ENCODE peak calls at places on chromosomes 11 and 22, in six cellular contexts. P is AG10803, C is astrocyte of the spinal cord, G is fibroblast of the aortic adventitia, X is hepatocyte, D is heart right ventricle. S is an unnamed sample.

GRCh38 chr11:13883042-13883441 is 79.5 kb upstream of the SPON1 start:
- DNase-seq in P (no peak), C (no peak), G (no peak), X (peak), D (no peak), S (no peak)

GRCh38 chr11:119315139-119316016 is 1.6 kb downstream of the MCAM start:
- DNase-seq in P (no peak), C (no peak), G (no peak), X (no peak), D (peak), S (no peak)

GRCh38 chr11:57751676-57752253 is at the start of gene BTBD18:
- DNase-seq in P (peak), C (peak), G (peak), X (peak), D (peak), S (peak)

GRCh38 chr22:36315325-36315724 is 62.4 kb downstream of the APOL1 start:
- DNase-seq in P (no peak), C (no peak), G (no peak), X (no peak), D (no peak), S (no peak)

GRCh38 chr11:76623171-76623883 is 47.2 kb downstream of the LRRC32 start:
- DNase-seq in P (peak), C (no peak), G (peak), X (no peak), D (no peak), S (peak)

GRCh38 chr22:46280063-46280817 is 12.4 kb downstream of the TTC38 start:
- DNase-seq in P (no peak), C (no peak), G (no peak), X (no peak), D (no peak), S (no peak)

GRCh38 chr22:22908495-22908861 is 20.9 kb downstream of the IGLL5 start:
- DNase-seq in P (no peak), C (no peak), G (no peak), X (no peak), D (no peak), S (no peak)

GRCh38 chr11:99037057-99037456 is 16.3 kb downstream of the CNTN5 start:
- DNase-seq in P (no peak), C (no peak), G (no peak), X (no peak), D (no peak), S (no peak)

GRCh38 chr22:18154821-18155390 is 4.9 kb downstream of the USP18 start:
- DNase-seq in P (no peak), C (no peak), G (no peak), X (no peak), D (no peak), S (no peak)

GRCh38 chr11:95776859-95777258 is 12.7 kb downstream of the FAM76B start:
- DNase-seq in P (no peak), C (no peak), G (no peak), X (no peak), D (no peak), S (no peak)

GRCh38 chr11:47558695-47559094 is 5.8 kb upstream of the CELF1 start:
- DNase-seq in P (no peak), C (no peak), G (no peak), X (no peak), D (no peak), S (no peak)

GRCh38 chr11:100562102-100562501 is 125.0 kb upstream of the ARHGAP42 start:
- DNase-seq in P (peak), C (peak), G (peak), X (no peak), D (peak), S (peak)

GRCh38 chr11:115042002-115042401 is 363.7 kb downstream of the NXPE2 start:
- DNase-seq in P (no peak), C (no peak), G (no peak), X (no peak), D (peak), S (no peak)

GRCh38 chr11:3220521-3221407 is 2.2 kb upstream of the MRGPRG start:
- DNase-seq in P (no peak), C (no peak), G (no peak), X (no peak), D (peak), S (no peak)

GRCh38 chr22:30829901-30830550 is 135.4 kb downstream of the OSBP2 start:
- DNase-seq in P (peak), C (peak), G (peak), X (no peak), D (no peak), S (peak)

GRCh38 chr11:130160460-130161090 is 993 bp downstream of the ST14 start:
- DNase-seq in P (no peak), C (no peak), G (no peak), X (no peak), D (no peak), S (no peak)

GRCh38 chr22:48278620-48279464 is 1516.4 kb downstream of the TBC1D22A start:
- DNase-seq in P (no peak), C (no peak), G (no peak), X (no peak), D (no peak), S (no peak)

GRCh38 chr11:102118937-102119336 is 8.7 kb downstream of the YAP1 start:
- DNase-seq in P (no peak), C (no peak), G (no peak), X (no peak), D (no peak), S (no peak)

GRCh38 chr22:21657361-21658118 is 8.3 kb upstream of the PPIL2 start:
- DNase-seq in P (peak), C (peak), G (no peak), X (peak), D (peak), S (no peak)

GRCh38 chr11:912266-912665 is 1.7 kb upstream of the CHID1 start:
- DNase-seq in P (no peak), C (no peak), G (no peak), X (no peak), D (no peak), S (no peak)

GRCh38 chr11:99066609-99067008 is 45.9 kb downstream of the CNTN5 start:
- DNase-seq in P (no peak), C (no peak), G (no peak), X (no peak), D (no peak), S (no peak)

GRCh38 chr11:120766318-120766717 is 254.8 kb downstream of the GRIK4 start:
- DNase-seq in P (no peak), C (no peak), G (no peak), X (no peak), D (no peak), S (no peak)

GRCh38 chr11:44889266-44889665 is 61.4 kb downstream of the TP53I11 start:
- DNase-seq in P (peak), C (no peak), G (no peak), X (no peak), D (no peak), S (no peak)

GRCh38 chr22:27556371-27556770 is 245.2 kb downstream of the MN1 start:
- DNase-seq in P (no peak), C (no peak), G (no peak), X (no peak), D (no peak), S (no peak)

GRCh38 chr11:92399702-92400101 is 175.1 kb downstream of the FAT3 start:
- DNase-seq in P (no peak), C (no peak), G (no peak), X (no peak), D (no peak), S (no peak)

GRCh38 chr11:64916040-64916847 is 765 bp downstream of the ATG2A start:
- DNase-seq in P (peak), C (no peak), G (peak), X (peak), D (peak), S (peak)

GRCh38 chr11:87215236-87215635 is 177.5 kb downstream of the TMEM135 start:
- DNase-seq in P (no peak), C (no peak), G (no peak), X (no peak), D (no peak), S (peak)

GRCh38 chr22:21707677-21708076 is 27.9 kb downstream of the YPEL1 start:
- DNase-seq in P (no peak), C (no peak), G (peak), X (no peak), D (no peak), S (no peak)

GRCh38 chr11:61021661-61022212 is 50.3 kb downstream of the CD6 start:
- DNase-seq in P (no peak), C (no peak), G (no peak), X (peak), D (no peak), S (no peak)

GRCh38 chr22:17121235-17122195 is at the start of gene TMEM121B:
- DNase-seq in P (peak), C (peak), G (peak), X (peak), D (peak), S (peak)

GRCh38 chr11:92739020-92739419 is 230.4 kb upstream of the MTNR1B start:
- DNase-seq in P (peak), C (peak), G (peak), X (no peak), D (no peak), S (peak)

GRCh38 chr22:46457502-46458488 is 79.6 kb downstream of the CELSR1 start:
- DNase-seq in P (peak), C (peak), G (no peak), X (peak), D (no peak), S (peak)

GRCh38 chr11:114082767-114083181 is 23.3 kb downstream of the ZBTB16 start:
- DNase-seq in P (no peak), C (peak), G (no peak), X (no peak), D (peak), S (no peak)

GRCh38 chr11:16883179-16883578 is 131.0 kb downstream of the PLEKHA7 start:
- DNase-seq in P (no peak), C (no peak), G (no peak), X (no peak), D (peak), S (no peak)

GRCh38 chr11:116276051-116277044 is 496.4 kb downstream of the BUD13 start:
- DNase-seq in P (peak), C (peak), G (peak), X (peak), D (peak), S (peak)

GRCh38 chr11:57121996-57122395 is 59.8 kb upstream of the LRRC55 start:
- DNase-seq in P (no peak), C (no peak), G (no peak), X (no peak), D (no peak), S (no peak)

GRCh38 chr11:128940156-128940555 is 2.5 kb downstream of the TP53AIP1 start:
- DNase-seq in P (no peak), C (no peak), G (no peak), X (no peak), D (no peak), S (no peak)

GRCh38 chr11:134949121-134949591 is 537.1 kb upstream of the B3GAT1 start:
- DNase-seq in P (peak), C (peak), G (peak), X (no peak), D (no peak), S (peak)

GRCh38 chr11:33828604-33829429 is 54.5 kb upstream of the FBXO3 start:
- DNase-seq in P (no peak), C (no peak), G (no peak), X (peak), D (no peak), S (no peak)

DNA sequence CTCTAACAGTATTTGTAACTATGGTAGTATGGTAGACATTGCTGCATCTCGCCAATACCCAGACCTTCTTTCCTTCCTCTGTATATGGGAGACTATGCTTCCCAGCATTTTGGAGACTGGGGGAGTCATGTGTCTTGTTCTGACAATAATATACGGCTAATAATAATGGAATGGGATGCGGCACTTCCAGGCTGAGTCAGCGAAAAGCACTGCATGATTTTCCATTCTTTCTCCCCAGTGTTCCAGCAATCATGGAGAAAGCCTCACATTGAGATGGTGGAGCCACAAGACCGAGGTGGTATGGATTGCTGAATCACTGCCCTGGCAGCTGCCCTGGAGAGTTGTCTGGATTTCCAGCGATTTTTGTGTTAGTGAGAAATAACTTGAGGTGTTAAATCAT is 77.1 kb upstream of the FIBIN start:
- DNase-seq in P (no peak), C (no peak), G (no peak), X (no peak), D (no peak), S (no peak)
- TF ChIP-seq CTCF in P (no peak), C (no peak), G (no peak), X (no peak), D (no peak), S (no peak)

GRCh38 chr11:94750319-94751215 is 17.6 kb upstream of the AMOTL1 start:
- DNase-seq in P (no peak), C (no peak), G (no peak), X (no peak), D (peak), S (no peak)
- H3K4me3 ChIP-seq in P (no peak), C (no peak), G (no peak), X (no peak), D (peak), S (no peak)

GRCh38 chr11:26194871-26195270 is 137.1 kb upstream of the ANO3 start:
- DNase-seq in P (no peak), C (no peak), G (no peak), X (no peak), D (no peak), S (no peak)
- TF ChIP-seq CTCF in P (no peak), C (no peak), G (no peak), X (no peak), D (no peak), S (no peak)

DNA sequence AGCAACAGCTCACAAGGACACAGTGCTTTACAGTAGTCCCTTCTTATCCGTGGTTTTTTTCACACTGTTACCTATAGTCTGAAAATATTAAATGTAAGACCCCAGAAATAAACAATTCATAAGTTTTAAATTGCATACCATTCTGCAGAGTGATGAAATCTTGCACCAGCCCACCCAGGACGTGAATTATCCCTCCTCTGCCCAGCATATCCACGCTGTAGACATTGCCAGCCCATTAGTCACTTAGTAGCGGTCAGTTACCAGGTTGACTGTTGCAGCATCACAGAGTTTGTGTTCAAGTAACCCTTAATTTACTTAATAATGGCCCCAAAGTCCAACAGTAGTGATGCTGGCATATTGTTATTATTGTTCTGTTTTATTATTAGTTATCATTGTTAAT is 3.6 kb downstream of the CLTCL1 start:
- DNase-seq in P (peak), C (peak), G (peak), X (peak), D (no peak), S (peak)
- H3K4me3 ChIP-seq in P (no peak), C (no peak), G (no peak), X (no peak), D (no peak), S (no peak)

GRCh38 chr22:45082795-45083194 is 73.0 kb upstream of the PHF21B start:
- DNase-seq in P (no peak), C (no peak), G (peak), X (no peak), D (no peak), S (peak)
- TF ChIP-seq CTCF in P (peak), C (peak), G (peak), X (peak), D (no peak), S (peak)

S was measured in fibroblast of mammary gland.